ENCODE peak calls at places on chromosomes 16 and 17, in five cellular contexts. H, Y, F, R and O are unnamed samples.

GRCh38 chr17:49875690-49876089 is 27.8 kb upstream of the TAC4 start:
- DNase-seq in F (no peak), H (no peak), Y (no peak), R (peak), O (no peak)

GRCh38 chr17:81468111-81468764 is 44.4 kb downstream of the ACTG1 start:
- DNase-seq in R (no peak), F (no peak), Y (no peak), H (no peak), O (no peak)

GRCh38 chr17:17398188-17398927 is 78.4 kb upstream of the MED9 start:
- DNase-seq in F (no peak), R (no peak), H (no peak), Y (peak), O (no peak)

GRCh38 chr17:7064248-7064647 is 15.8 kb downstream of the CLEC10A start:
- DNase-seq in Y (no peak), F (no peak), R (no peak), H (no peak), O (no peak)

GRCh38 chr16:88941051-88941932 is 35.7 kb downstream of the CBFA2T3 start:
- DNase-seq in F (no peak), Y (peak), R (no peak), H (peak), O (no peak)

GRCh38 chr16:68289621-68290329 is 21.0 kb downstream of the SLC7A6OS start:
- DNase-seq in H (peak), R (no peak), F (no peak), Y (no peak), O (no peak)

GRCh38 chr17:28968914-28969295 is 17.6 kb upstream of the PHF12 start:
- DNase-seq in R (no peak), F (no peak), H (no peak), Y (no peak), O (no peak)

GRCh38 chr17:79005063-79005861 is 4.3 kb downstream of the CANT1 start:
- DNase-seq in F (no peak), R (no peak), H (no peak), Y (no peak), O (no peak)

GRCh38 chr16:71746442-71747046 is 22.0 kb upstream of the PHLPP2 start:
- DNase-seq in H (peak), F (no peak), Y (no peak), R (no peak), O (no peak)

GRCh38 chr17:15273141-15273793 is 8.1 kb upstream of the PMP22 start:
- DNase-seq in H (no peak), R (no peak), Y (no peak), F (peak), O (peak)

GRCh38 chr17:83065660-83066542 is 13.5 kb upstream of the METRNL start:
- DNase-seq in H (no peak), F (no peak), R (no peak), Y (no peak), O (no peak)

GRCh38 chr16:2819179-2819938 is 2.3 kb downstream of the PRSS21 start:
- DNase-seq in H (no peak), F (no peak), R (no peak), Y (no peak), O (no peak)

GRCh38 chr17:13865650-13866049 is 203.7 kb upstream of the COX10 start:
- DNase-seq in F (no peak), R (no peak), Y (no peak), H (no peak), O (no peak)

GRCh38 chr17:64343833-64344637 is 46.6 kb downstream of the PECAM1 start:
- DNase-seq in Y (peak), F (peak), H (no peak), R (peak), O (peak)

GRCh38 chr17:10233157-10233556 is 34.8 kb upstream of the GAS7 start:
- DNase-seq in R (no peak), F (no peak), H (no peak), Y (no peak), O (no peak)

GRCh38 chr17:4173771-4174170 is 30.8 kb downstream of the CYB5D2 start:
- DNase-seq in Y (no peak), H (no peak), R (no peak), F (no peak), O (no peak)

GRCh38 chr17:75447951-75448856 is 8.2 kb upstream of the TMEM94 start:
- DNase-seq in R (no peak), F (no peak), Y (no peak), H (no peak), O (no peak)

GRCh38 chr17:78737332-78737731 is 44.7 kb downstream of the CYTH1 start:
- DNase-seq in F (no peak), Y (no peak), R (no peak), H (no peak), O (peak)

GRCh38 chr17:68592667-68593330 is 8.4 kb downstream of the FAM20A start:
- DNase-seq in H (no peak), F (no peak), R (no peak), Y (peak), O (no peak)

GRCh38 chr17:45645330-45645729 is 138.8 kb upstream of the CRHR1 start:
- DNase-seq in H (no peak), F (no peak), R (no peak), Y (no peak), O (no peak)

GRCh38 chr16:30535777-30536190 is 1.1 kb upstream of the ZNF747 start:
- DNase-seq in F (no peak), Y (peak), R (peak), H (peak), O (no peak)

GRCh38 chr17:50149425-50150353 is 788 bp downstream of the PPP1R9B start:
- DNase-seq in Y (peak), R (peak), H (peak), F (no peak), O (no peak)

GRCh38 chr16:66324785-66325184 is 41.7 kb upstream of the CDH5 start:
- DNase-seq in H (no peak), F (no peak), Y (no peak), R (peak), O (no peak)

GRCh38 chr16:67034478-67034877 is 5.5 kb downstream of the CBFB start:
- DNase-seq in H (no peak), F (no peak), R (no peak), Y (no peak), O (no peak)

GRCh38 chr17:49401971-49402491 is 12.7 kb downstream of the PHB1 start:
- DNase-seq in R (no peak), F (no peak), Y (no peak), H (no peak), O (no peak)

GRCh38 chr16:83338941-83339340 is 468.8 kb upstream of the HSBP1 start:
- DNase-seq in F (no peak), R (no peak), H (no peak), Y (no peak), O (no peak)

GRCh38 chr16:50747206-50747956 is 5.5 kb downstream of the CYLD start:
- DNase-seq in F (no peak), Y (no peak), H (no peak), R (no peak), O (no peak)

GRCh38 chr17:63516910-63517824 is 6.0 kb upstream of the KCNH6 start:
- DNase-seq in Y (no peak), R (no peak), F (no peak), H (peak), O (peak)

GRCh38 chr17:75340636-75341035 is 51.4 kb upstream of the SLC25A19 start:
- DNase-seq in F (no peak), H (no peak), R (no peak), Y (no peak), O (no peak)

GRCh38 chr17:47276868-47277267 is 23.2 kb downstream of the ITGB3 start:
- DNase-seq in F (peak), Y (peak), H (no peak), R (peak), O (no peak)

GRCh38 chr16:89422527-89422904 is 67.8 kb downstream of the ANKRD11 start:
- DNase-seq in R (no peak), F (no peak), Y (no peak), H (peak), O (no peak)

GRCh38 chr16:51048544-51048943 is 102.5 kb downstream of the SALL1 start:
- DNase-seq in Y (no peak), F (no peak), R (no peak), H (no peak), O (no peak)

GRCh38 chr17:2102931-2103398 is 48.1 kb downstream of the HIC1 start:
- DNase-seq in R (no peak), F (no peak), Y (no peak), H (no peak), O (no peak)

GRCh38 chr17:35568561-35568960 is 7.9 kb upstream of the SLFN14 start:
- DNase-seq in H (peak), R (peak), F (no peak), Y (no peak), O (no peak)

GRCh38 chr16:17389392-17389791 is 81.4 kb downstream of the XYLT1 start:
- DNase-seq in Y (no peak), F (no peak), R (peak), H (no peak), O (no peak)

GRCh38 chr17:35894206-35894605 is 14.0 kb upstream of the CCL5 start:
- DNase-seq in H (no peak), Y (no peak), R (peak), F (no peak), O (no peak)

GRCh38 chr17:82218349-82219075 is 5.9 kb upstream of the CCDC57 start:
- DNase-seq in H (no peak), Y (no peak), R (no peak), F (no peak), O (no peak)

GRCh38 chr17:1001640-1002411 is 4.9 kb downstream of the TIMM22 start:
- DNase-seq in Y (no peak), R (no peak), F (no peak), H (no peak), O (no peak)